ENCODE peak calls at places on chromosome 21, in ten cellular contexts. One of them, this sample, is unnamed.
A peak's percentile ranks its signal among the peaks of the same experiment; 100 is the strongest.

GRCh38 chr21:43312751-43313169 is 114.2 kb downstream of the SIK1 start:
- DNase-seq in body of pancreas: no peak
- DNase-seq in lower leg skin: no peak
- DNase-seq in IMR-90: no peak
- DNase-seq in HCT116: no peak
- DNase-seq in right lobe of liver: peak; percentile 43
- DNase-seq in breast epithelium: no peak
- DNase-seq in heart left ventricle: no peak
- DNase-seq in vagina: no peak
- DNase-seq in ovary: peak; percentile 20
- DNase-seq in this sample: no peak

GRCh38 chr21:20661745-20662470 is 336.3 kb upstream of the NCAM2 start:
- DNase-seq in right lobe of liver: no peak
- DNase-seq in body of pancreas: no peak
- DNase-seq in IMR-90: no peak
- DNase-seq in vagina: no peak
- DNase-seq in HCT116: no peak
- DNase-seq in heart left ventricle: no peak
- DNase-seq in ovary: no peak
- DNase-seq in breast epithelium: no peak
- DNase-seq in lower leg skin: no peak
- DNase-seq in this sample: no peak

GRCh38 chr21:37198989-37199924 is 67.9 kb downstream of the VPS26C start:
- DNase-seq in body of pancreas: no peak
- DNase-seq in breast epithelium: no peak
- DNase-seq in IMR-90: peak; percentile 78
- DNase-seq in heart left ventricle: no peak
- DNase-seq in right lobe of liver: no peak
- DNase-seq in lower leg skin: no peak
- DNase-seq in HCT116: peak; percentile 66
- DNase-seq in vagina: peak; percentile 69
- DNase-seq in ovary: no peak
- DNase-seq in this sample: no peak

GRCh38 chr21:15152591-15152990 is 87.8 kb upstream of the NRIP1 start:
- DNase-seq in IMR-90: no peak
- DNase-seq in ovary: no peak
- DNase-seq in body of pancreas: no peak
- DNase-seq in vagina: no peak
- DNase-seq in HCT116: no peak
- DNase-seq in right lobe of liver: no peak
- DNase-seq in breast epithelium: no peak
- DNase-seq in lower leg skin: no peak
- DNase-seq in heart left ventricle: no peak
- DNase-seq in this sample: no peak

GRCh38 chr21:43603641-43604504 is 55.4 kb downstream of the HSF2BP start:
- DNase-seq in lower leg skin: no peak
- DNase-seq in vagina: no peak
- DNase-seq in body of pancreas: no peak
- DNase-seq in breast epithelium: no peak
- DNase-seq in HCT116: no peak
- DNase-seq in heart left ventricle: no peak
- DNase-seq in ovary: no peak
- DNase-seq in right lobe of liver: no peak
- DNase-seq in IMR-90: peak; percentile 67
- DNase-seq in this sample: peak; percentile 15

GRCh38 chr21:35321322-35322200 is 272.5 kb upstream of the RUNX1 start:
- DNase-seq in ovary: no peak
- DNase-seq in IMR-90: no peak
- DNase-seq in heart left ventricle: no peak
- DNase-seq in breast epithelium: no peak
- DNase-seq in HCT116: no peak
- DNase-seq in lower leg skin: no peak
- DNase-seq in body of pancreas: no peak
- DNase-seq in vagina: no peak
- DNase-seq in right lobe of liver: no peak
- DNase-seq in this sample: no peak

GRCh38 chr21:25188639-25189038 is 418.6 kb downstream of the MRPL39 start:
- DNase-seq in heart left ventricle: no peak
- DNase-seq in HCT116: no peak
- DNase-seq in breast epithelium: no peak
- DNase-seq in lower leg skin: no peak
- DNase-seq in IMR-90: no peak
- DNase-seq in right lobe of liver: no peak
- DNase-seq in ovary: no peak
- DNase-seq in vagina: no peak
- DNase-seq in body of pancreas: no peak
- DNase-seq in this sample: no peak

GRCh38 chr21:42515708-42516502 is 2.3 kb downstream of the SLC37A1 start:
- DNase-seq in heart left ventricle: no peak
- DNase-seq in vagina: no peak
- DNase-seq in breast epithelium: peak; percentile 61
- DNase-seq in HCT116: peak; percentile 48
- DNase-seq in ovary: no peak
- DNase-seq in right lobe of liver: no peak
- DNase-seq in body of pancreas: no peak
- DNase-seq in IMR-90: no peak
- DNase-seq in lower leg skin: no peak
- DNase-seq in this sample: no peak

GRCh38 chr21:46515109-46515508 is 56.4 kb downstream of the DIP2A start:
- DNase-seq in lower leg skin: peak; percentile 42
- DNase-seq in IMR-90: peak; percentile 13
- DNase-seq in heart left ventricle: peak; percentile 40
- DNase-seq in right lobe of liver: peak; percentile 88
- DNase-seq in breast epithelium: no peak
- DNase-seq in vagina: no peak
- DNase-seq in HCT116: no peak
- DNase-seq in ovary: peak; percentile 75
- DNase-seq in body of pancreas: peak; percentile 62
- DNase-seq in this sample: peak; percentile 49

GRCh38 chr21:26597981-26598380 is 24.9 kb upstream of the CYYR1 start:
- DNase-seq in ovary: no peak
- DNase-seq in HCT116: no peak
- DNase-seq in lower leg skin: no peak
- DNase-seq in heart left ventricle: no peak
- DNase-seq in right lobe of liver: no peak
- DNase-seq in body of pancreas: no peak
- DNase-seq in vagina: no peak
- DNase-seq in IMR-90: no peak
- DNase-seq in breast epithelium: no peak
- DNase-seq in this sample: no peak

GRCh38 chr21:37594472-37594951 is 227.9 kb downstream of the DYRK1A start:
- DNase-seq in lower leg skin: no peak
- DNase-seq in right lobe of liver: no peak
- DNase-seq in ovary: no peak
- DNase-seq in body of pancreas: no peak
- DNase-seq in breast epithelium: no peak
- DNase-seq in HCT116: no peak
- DNase-seq in heart left ventricle: no peak
- DNase-seq in vagina: no peak
- DNase-seq in IMR-90: no peak
- DNase-seq in this sample: no peak

GRCh38 chr21:36461918-36462486 is 17.9 kb downstream of the CLDN14 start:
- DNase-seq in lower leg skin: no peak
- DNase-seq in heart left ventricle: no peak
- DNase-seq in breast epithelium: no peak
- DNase-seq in IMR-90: no peak
- DNase-seq in right lobe of liver: peak; percentile 69
- DNase-seq in vagina: no peak
- DNase-seq in HCT116: no peak
- DNase-seq in body of pancreas: peak; percentile 32
- DNase-seq in ovary: no peak
- DNase-seq in this sample: no peak

DNA sequence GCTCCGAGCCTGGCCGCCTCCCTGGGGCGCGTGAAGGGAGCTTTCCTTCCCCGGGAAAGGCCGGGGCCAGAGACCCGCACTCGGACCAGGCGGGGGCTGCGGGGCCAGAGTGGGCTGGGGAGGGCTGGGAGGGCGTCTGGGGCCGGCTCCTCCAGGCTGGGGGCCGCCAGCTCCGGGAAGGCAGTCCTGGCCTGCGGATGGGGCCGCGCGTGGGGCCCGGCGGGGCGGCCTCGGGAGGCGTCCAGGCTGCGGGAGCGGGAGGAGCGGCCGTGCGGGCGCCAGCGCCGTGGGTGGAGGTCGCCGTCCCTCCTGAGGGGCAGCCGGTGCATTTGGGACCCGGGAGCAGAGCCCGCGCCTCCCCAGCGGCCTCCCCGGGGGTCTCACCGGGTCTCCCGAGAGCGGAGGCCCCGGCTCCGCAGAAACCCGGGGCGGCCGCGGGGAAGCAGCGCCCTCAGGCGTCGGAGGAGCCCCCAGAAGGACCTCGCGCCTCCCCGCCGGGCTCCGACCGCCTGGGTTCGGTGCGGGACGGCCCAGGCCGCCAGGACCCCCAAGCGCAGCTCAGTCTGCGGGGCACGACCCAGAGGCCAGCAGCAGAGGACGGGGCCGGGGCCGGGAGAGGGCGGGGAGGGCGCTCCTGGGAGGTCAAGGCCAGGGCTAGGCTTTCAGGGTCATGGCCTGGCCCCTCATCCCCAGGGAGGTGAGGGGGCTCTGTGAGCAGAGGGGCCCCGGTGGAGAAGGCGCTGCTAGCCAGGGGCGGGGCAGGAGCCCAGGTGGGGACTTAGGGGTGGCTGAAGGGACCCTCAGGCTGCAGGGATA is 7.3 kb upstream of the SLX9 start:
- DNase-seq in breast epithelium: no peak
- DNase-seq in heart left ventricle: no peak
- DNase-seq in HCT116: no peak
- DNase-seq in vagina: no peak
- DNase-seq in IMR-90: no peak
- DNase-seq in body of pancreas: no peak
- DNase-seq in lower leg skin: no peak
- DNase-seq in right lobe of liver: peak; percentile 78
- DNase-seq in ovary: peak; percentile 24
- DNase-seq in this sample: peak; percentile 68
- TF ChIP-seq CTCF in breast epithelium: no peak
- TF ChIP-seq CTCF in heart left ventricle: peak; percentile 71
- TF ChIP-seq CTCF in HCT116: no peak
- TF ChIP-seq CTCF in vagina: peak; percentile 45
- TF ChIP-seq CTCF in IMR-90: peak; percentile 61
- TF ChIP-seq CTCF in body of pancreas: no peak
- TF ChIP-seq CTCF in lower leg skin: no peak
- TF ChIP-seq CTCF in right lobe of liver: peak; percentile 64
- TF ChIP-seq CTCF in ovary: no peak
- TF ChIP-seq CTCF in this sample: peak; percentile 46

DNA sequence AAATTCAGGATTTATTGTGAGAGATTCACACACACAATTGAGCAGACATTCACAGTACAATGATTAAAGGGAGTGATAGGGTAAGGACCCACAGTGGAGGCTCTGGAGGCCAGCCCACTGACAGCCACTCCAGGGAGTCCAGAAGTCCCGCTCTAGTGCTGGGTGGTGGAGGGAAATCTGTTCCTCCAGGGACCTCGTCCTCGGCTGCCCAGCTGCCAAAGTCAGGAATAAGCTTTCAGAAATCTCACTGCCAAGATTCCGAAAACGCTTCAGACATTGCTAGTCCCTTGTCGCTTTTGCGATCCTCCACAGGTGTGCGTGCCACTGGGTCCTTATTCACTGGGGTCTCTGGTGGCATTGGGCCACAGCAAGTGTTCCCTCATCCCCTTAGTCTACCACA is 2.3 kb downstream of the MX1 start:
- DNase-seq in breast epithelium: no peak
- DNase-seq in right lobe of liver: no peak
- DNase-seq in heart left ventricle: no peak
- DNase-seq in ovary: no peak
- DNase-seq in IMR-90: no peak
- DNase-seq in HCT116: no peak
- DNase-seq in vagina: peak; percentile 52
- DNase-seq in body of pancreas: no peak
- DNase-seq in lower leg skin: no peak
- DNase-seq in this sample: no peak
- TF ChIP-seq POLR2A in breast epithelium: no peak
- TF ChIP-seq POLR2A in right lobe of liver: no peak
- TF ChIP-seq POLR2A in heart left ventricle: no peak
- TF ChIP-seq POLR2A in ovary: no peak
- TF ChIP-seq POLR2A in IMR-90: no peak
- TF ChIP-seq POLR2A in HCT116: no peak
- TF ChIP-seq POLR2A in vagina: no peak
- TF ChIP-seq POLR2A in body of pancreas: no peak
- TF ChIP-seq POLR2A in lower leg skin: no peak
- TF ChIP-seq POLR2A in this sample: no peak

DNA sequence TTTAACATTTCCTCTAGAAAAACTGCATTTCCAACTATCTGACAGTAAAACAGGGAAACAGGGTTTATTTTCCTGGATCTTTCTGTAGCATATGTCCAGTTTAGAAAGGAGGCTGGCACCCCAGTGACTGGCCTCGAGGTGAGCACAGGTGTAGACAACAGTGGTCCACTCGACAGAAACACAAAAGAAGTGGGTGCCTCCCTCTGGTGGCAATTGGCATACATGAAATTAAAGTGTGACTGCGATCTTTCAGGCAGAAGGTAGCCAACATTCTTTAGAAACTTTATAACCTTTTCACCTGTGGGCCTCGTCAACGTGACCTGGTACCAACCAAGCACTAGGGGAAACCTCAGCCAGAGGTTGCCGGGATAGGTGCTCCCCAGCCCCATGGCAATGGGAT is 44.0 kb downstream of the PCP4 start:
- DNase-seq in body of pancreas: no peak
- DNase-seq in breast epithelium: no peak
- DNase-seq in ovary: no peak
- DNase-seq in right lobe of liver: no peak
- DNase-seq in lower leg skin: no peak
- DNase-seq in IMR-90: no peak
- DNase-seq in HCT116: no peak
- DNase-seq in vagina: no peak
- DNase-seq in heart left ventricle: no peak
- DNase-seq in this sample: no peak
- TF ChIP-seq CTCF in body of pancreas: no peak
- TF ChIP-seq CTCF in breast epithelium: no peak
- TF ChIP-seq CTCF in ovary: no peak
- TF ChIP-seq CTCF in right lobe of liver: no peak
- TF ChIP-seq CTCF in lower leg skin: no peak
- TF ChIP-seq CTCF in IMR-90: no peak
- TF ChIP-seq CTCF in HCT116: no peak
- TF ChIP-seq CTCF in vagina: no peak
- TF ChIP-seq CTCF in heart left ventricle: peak; percentile 19
- TF ChIP-seq CTCF in this sample: no peak

DNA sequence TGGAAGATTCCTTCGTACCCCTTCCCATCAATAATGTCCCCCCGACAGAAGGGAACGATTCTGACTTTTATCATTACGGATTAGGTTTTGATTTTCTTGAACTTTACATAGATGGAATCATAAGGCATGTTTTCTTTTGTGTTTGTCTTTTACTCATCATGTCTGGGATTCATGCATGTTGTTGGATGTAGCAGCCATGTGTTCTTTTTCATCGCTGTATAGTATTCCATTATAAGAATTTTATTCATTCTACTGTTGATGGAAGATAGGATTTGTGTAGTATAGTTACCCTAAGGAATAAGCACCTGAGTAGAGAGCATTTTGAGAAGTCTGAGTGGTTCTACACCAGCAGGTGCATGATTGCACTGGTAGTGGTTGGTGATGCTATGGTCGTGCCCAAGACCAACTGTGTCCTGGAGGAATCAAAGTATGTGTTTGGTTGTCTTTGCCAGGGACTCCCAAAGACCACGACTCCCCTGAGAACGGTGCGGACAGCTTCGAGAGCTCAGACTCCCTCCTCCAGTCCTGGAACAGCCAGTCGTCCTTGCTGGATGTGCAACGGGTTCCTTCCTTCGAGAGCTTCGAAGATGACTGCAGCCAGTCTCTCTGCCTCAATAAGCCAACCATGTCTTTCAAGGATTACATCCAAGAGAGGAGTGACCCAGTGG is 13.5 kb downstream of the ETS2 start:
- DNase-seq in HCT116: no peak
- DNase-seq in vagina: no peak
- DNase-seq in heart left ventricle: no peak
- DNase-seq in IMR-90: no peak
- DNase-seq in right lobe of liver: no peak
- DNase-seq in breast epithelium: no peak
- DNase-seq in lower leg skin: no peak
- DNase-seq in ovary: no peak
- DNase-seq in body of pancreas: no peak
- DNase-seq in this sample: no peak
- TF ChIP-seq POLR2A in HCT116: no peak
- TF ChIP-seq POLR2A in vagina: no peak
- TF ChIP-seq POLR2A in heart left ventricle: no peak
- TF ChIP-seq POLR2A in IMR-90: no peak
- TF ChIP-seq POLR2A in right lobe of liver: no peak
- TF ChIP-seq POLR2A in breast epithelium: no peak
- TF ChIP-seq POLR2A in lower leg skin: no peak
- TF ChIP-seq POLR2A in ovary: no peak
- TF ChIP-seq POLR2A in body of pancreas: no peak
- TF ChIP-seq POLR2A in this sample: no peak

This sample was measured in NB4.